ENCODE peak calls at places on chromosomes 7 and 10, in six cellular contexts. O is uterus, Z is Peyer's patch, U is left lung, L is HCT116, R is colonic mucosa. D is an unnamed sample. For H3K27me3, the result is how much of the 10 kb centered on the place peaks cover.

GRCh38 chr10:110496553-110497437 is 912 bp upstream of the DUSP5 start:
- DNase-seq in O (no peak), Z (no peak), U (no peak), L (no peak), R (no peak), D (no peak)

GRCh38 chr10:102549549-102549948 is 45.8 kb downstream of the SUFU start:
- DNase-seq in O (no peak), Z (peak), U (no peak), L (no peak), R (no peak), D (no peak)

GRCh38 chr10:35232509-35232908 is 103.8 kb upstream of the CCNY start:
- DNase-seq in O (no peak), Z (no peak), U (no peak), L (no peak), R (no peak), D (no peak)

GRCh38 chr10:59962755-59963154 is 56.4 kb upstream of the CCDC6 start:
- DNase-seq in O (no peak), Z (no peak), U (no peak), L (no peak), R (no peak), D (no peak)

GRCh38 chr10:131748831-131749766 is 151.7 kb upstream of the PPP2R2D start:
- DNase-seq in O (no peak), Z (no peak), U (no peak), L (no peak), R (peak), D (no peak)

GRCh38 chr7:4271716-4272015 is 410.4 kb upstream of the FOXK1 start:
- DNase-seq in O (no peak), Z (no peak), U (no peak), L (no peak), R (no peak), D (no peak)

GRCh38 chr7:4169505-4169904 is 512.6 kb upstream of the FOXK1 start:
- DNase-seq in O (no peak), Z (peak), U (peak), L (peak), R (no peak), D (no peak)

GRCh38 chr7:65509368-65510186 is 135.9 kb downstream of the ZNF92 start:
- DNase-seq in O (no peak), Z (peak), U (peak), L (no peak), R (no peak), D (no peak)

GRCh38 chr10:58220769-58221448 is 46.8 kb downstream of the IPMK start:
- DNase-seq in O (no peak), Z (no peak), U (no peak), L (no peak), R (no peak), D (no peak)

GRCh38 chr10:3995302-3996210 is 210.5 kb upstream of the KLF6 start:
- DNase-seq in O (peak), Z (no peak), U (no peak), L (no peak), R (no peak), D (no peak)

GRCh38 chr7:132708501-132708900 is 132.2 kb upstream of the PLXNA4 start:
- DNase-seq in O (no peak), Z (no peak), U (no peak), L (no peak), R (no peak), D (no peak)

GRCh38 chr10:128498378-128498730 is 372.1 kb upstream of the MKI67 start:
- DNase-seq in O (no peak), Z (no peak), U (no peak), L (no peak), R (no peak), D (no peak)

GRCh38 chr10:124044143-124044862 is 49.1 kb downstream of the CHST15 start:
- DNase-seq in O (no peak), Z (no peak), U (no peak), L (no peak), R (no peak), D (no peak)

GRCh38 chr10:128062837-128063563 is 63.2 kb downstream of the MKI67 start:
- DNase-seq in O (no peak), Z (peak), U (no peak), L (no peak), R (no peak), D (peak)

GRCh38 chr7:84492565-84493034 is 298.0 kb upstream of the SEMA3A start:
- DNase-seq in O (no peak), Z (no peak), U (no peak), L (no peak), R (no peak), D (no peak)

GRCh38 chr10:124447741-124448466 is 1.9 kb downstream of the NKX1-2 start:
- DNase-seq in O (no peak), Z (peak), U (no peak), L (no peak), R (no peak), D (no peak)

GRCh38 chr10:132991706-132992432 is 49.5 kb upstream of the CFAP46 start:
- DNase-seq in O (no peak), Z (no peak), U (peak), L (no peak), R (no peak), D (no peak)

DNA sequence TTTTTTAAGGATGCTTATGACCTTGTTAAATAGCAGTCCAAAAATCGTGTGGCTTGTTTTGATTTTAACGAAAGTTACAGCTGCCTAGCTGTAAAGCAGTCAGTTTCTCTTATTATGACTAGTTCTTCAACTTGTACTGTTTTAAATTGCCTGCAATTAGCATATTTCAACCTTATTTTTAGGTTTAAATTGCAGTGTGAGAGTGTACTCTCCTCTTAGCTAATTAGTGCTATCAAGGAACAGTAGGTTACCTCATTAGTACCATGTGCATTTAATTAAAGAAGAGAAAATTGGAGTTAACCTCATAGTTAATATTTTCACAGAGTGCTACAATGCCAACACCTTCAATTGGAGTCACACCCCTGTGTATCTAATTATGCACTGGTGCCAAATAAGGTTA is 154.5 kb downstream of the FOXP2 start:
- DNase-seq in O (no peak), Z (no peak), U (no peak), L (no peak), R (no peak), D (no peak)
- H3K27me3 ChIP-seq in O (under half), Z (under half), U (under half), L (under half), R (under half), D (under half)

DNA sequence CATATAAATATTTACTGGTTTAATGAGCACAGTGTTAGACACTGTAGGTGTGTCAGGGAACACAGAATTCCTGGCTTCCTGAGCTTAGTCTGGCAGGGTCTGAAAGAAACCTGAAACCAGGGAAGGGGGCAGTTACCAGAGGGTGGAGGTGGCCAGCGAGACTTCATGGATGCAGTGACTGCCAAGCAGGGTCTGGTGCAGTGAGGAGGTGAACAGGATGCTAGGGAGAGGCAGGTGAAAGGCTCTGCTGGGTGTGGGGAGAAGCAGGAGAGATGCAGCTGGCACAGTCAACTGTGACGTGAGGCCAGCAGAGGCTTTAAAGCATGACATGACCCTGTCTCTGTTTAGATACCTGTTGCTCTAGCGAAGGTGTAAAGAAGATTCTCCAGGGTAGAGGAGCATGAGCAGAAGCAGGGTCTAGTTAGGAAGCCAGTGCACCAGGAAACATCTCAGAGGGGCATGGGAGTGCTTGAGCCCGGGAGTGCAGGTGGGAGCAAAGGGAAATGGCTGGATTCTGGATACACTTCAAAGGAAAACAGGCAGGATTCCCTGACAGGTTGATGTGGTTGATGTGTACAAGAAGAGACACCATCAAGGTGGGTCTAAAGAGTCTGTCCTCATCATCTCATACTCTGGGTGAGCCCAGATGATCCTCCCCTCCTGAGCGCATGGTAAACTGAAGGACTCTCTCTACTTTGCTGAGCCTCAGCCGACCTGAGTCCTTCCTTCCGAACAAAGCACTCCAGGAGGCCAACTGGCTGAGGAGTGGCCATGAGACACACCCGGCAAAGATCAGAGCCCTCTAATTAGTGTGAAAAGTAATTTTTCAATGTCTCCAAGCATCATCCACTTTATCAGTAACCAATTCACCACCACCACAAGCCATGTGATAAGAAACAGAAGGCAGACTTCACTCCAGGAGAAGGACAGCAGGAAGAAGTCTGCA is 186.8 kb downstream of the COBL start:
- DNase-seq in O (no peak), Z (no peak), U (no peak), L (no peak), R (no peak), D (no peak)
- TF ChIP-seq CTCF in O (no peak), Z (no peak), U (no peak), L (no peak), R (no peak), D (no peak)

DNA sequence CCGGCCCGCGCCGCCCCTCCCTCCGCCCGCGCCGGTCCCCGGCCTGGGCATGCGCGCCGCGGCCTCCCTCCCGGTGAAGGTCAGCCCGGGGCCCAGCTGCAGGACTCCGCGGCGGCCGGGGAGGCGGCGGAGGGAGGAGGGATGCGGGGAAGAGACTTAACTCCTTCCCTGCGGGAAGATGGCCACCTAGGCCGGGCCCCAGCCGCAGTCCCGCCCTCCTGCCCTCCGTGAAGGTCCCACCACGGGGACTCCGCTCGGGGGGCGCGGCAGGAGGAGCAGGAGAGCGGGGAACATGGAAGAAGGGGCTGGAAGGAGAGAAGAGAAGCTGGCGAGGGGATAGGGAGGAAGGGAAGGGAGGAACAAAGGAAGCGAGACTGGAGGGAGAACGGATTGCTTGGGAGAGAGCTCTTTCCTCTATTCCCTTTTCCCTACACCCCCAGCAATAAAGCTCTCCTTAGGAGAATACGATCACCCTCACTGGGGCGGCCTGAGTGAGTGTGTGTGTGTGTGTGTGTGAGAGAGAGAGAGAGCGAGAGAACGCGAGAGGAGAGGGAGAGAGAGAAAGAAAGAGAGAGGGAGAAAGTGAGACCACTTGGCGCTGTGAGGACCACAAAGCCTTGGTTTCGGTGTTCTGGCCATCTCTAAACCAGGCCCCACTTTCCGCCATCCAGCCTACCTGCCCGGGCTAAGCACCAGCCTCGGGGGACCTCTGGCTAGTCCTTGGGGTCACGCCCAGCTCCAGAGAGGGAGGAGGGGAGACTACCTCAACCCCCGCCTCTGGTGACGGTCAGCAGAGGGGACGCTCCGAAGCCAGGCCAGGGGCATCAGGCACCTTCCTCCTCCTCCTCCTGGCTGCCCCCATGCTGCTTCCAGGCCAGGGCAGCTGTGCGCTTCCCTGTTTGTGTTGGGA is 3.7 kb upstream of the SMARCD3 start:
- DNase-seq in O (peak), Z (no peak), U (peak), L (no peak), R (peak), D (no peak)
- H3K27me3 ChIP-seq in O (under half), Z (under half), U (under half), L (under half), R (under half), D (under half)

DNA sequence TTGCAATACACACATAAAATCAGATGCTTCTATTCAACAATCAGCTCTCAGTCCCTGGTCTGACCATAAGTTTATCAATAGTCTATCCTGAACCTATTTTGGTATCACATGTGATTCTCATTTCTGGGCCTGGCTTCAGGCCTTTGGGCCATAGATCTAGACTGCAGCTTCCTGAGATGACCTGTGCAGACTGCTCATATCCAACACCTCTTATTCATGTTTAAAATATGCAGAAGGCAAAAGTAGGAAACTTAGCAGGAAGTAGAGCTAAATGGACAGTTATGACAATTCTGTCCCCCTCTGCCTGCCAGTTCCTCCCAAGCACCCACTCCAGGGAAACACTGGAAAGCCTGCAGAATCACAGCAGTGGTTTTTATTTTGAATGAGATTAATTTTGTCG is 53.3 kb downstream of the C7orf25 start:
- DNase-seq in O (no peak), Z (no peak), U (no peak), L (no peak), R (no peak), D (no peak)
- TF ChIP-seq CTCF in O (no peak), Z (no peak), U (no peak), L (no peak), R (no peak), D (no peak)

GRCh38 chr7:1513657-1514095 is 9.5 kb upstream of the INTS1 start:
- DNase-seq in O (peak), Z (no peak), U (peak), L (no peak), R (no peak), D (no peak)

GRCh38 chr7:1512781-1513656 is 8.8 kb upstream of the INTS1 start:
- DNase-seq in O (peak), Z (peak), U (peak), L (peak), R (no peak), D (peak)

GRCh38 chr7:1516586-1517251 is 12.5 kb upstream of the INTS1 start:
- DNase-seq in O (no peak), Z (no peak), U (peak), L (no peak), R (no peak), D (no peak)

GRCh38 chr7:1514407-1514806 is 10.2 kb upstream of the INTS1 start:
- DNase-seq in O (no peak), Z (no peak), U (peak), L (no peak), R (no peak), D (no peak)

DNA sequence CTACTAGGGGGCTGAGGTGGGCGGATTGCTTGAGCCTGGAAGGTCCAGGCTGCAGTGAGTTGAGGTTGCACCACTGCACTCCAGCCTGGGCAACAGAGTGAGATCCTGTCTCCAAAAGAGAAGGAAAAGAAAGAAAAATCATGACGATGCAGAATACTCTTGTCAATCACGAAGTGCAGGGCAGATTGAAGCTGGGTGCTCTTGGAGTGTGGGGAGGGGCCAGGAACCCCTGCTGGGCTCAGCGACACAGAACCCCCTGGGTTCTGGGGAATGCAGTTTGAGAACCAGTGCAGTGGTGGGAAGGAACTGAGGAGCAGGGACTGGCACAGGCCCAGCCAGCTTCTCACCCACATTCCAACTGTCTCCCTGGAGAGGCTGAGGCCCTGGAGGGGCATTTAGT is 10.8 kb upstream of the INTS1 start:
- DNase-seq in O (no peak), Z (no peak), U (no peak), L (no peak), R (no peak), D (no peak)
- H3K27me3 ChIP-seq in O (under half), Z (under half), U (under half), L (under half), R (under half), D (under half)

DNA sequence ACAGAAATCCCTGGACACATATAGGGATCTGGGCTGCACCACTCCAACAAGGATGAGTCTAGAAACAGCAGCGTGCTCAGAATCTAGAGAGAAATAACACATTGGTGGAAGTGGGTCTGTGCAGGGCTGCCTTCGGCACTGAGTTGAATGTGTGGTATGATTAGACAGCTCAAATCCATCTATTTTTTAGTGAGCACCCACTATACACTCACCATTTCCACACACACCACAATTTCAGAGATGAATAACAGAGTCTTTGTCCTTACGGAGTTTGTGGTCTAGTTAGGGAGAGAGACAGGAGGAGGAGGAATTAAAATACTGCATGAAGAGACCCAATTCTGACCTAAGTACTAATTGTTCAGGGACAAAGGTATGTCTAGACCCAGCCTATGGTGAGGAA is 44.2 kb downstream of the JAZF1 start:
- DNase-seq in O (no peak), Z (no peak), U (no peak), L (no peak), R (no peak), D (no peak)
- TF ChIP-seq CTCF in O (no peak), Z (no peak), U (no peak), L (no peak), R (no peak), D (no peak)

GRCh38 chr7:129781856-129782256 is 170.3 kb downstream of the NRF1 start:
- DNase-seq in O (no peak), Z (no peak), U (no peak), L (no peak), R (no peak), D (no peak)
- H3K27me3 ChIP-seq in O (under half), Z (half or more), U (half or more), L (under half), R (half or more), D (half or more)

GRCh38 chr7:123060446-123060845 is 64.9 kb upstream of the TAS2R16 start:
- DNase-seq in O (no peak), Z (no peak), U (no peak), L (no peak), R (no peak), D (no peak)

GRCh38 chr7:123051916-123052315 is 56.4 kb upstream of the TAS2R16 start:
- DNase-seq in O (no peak), Z (no peak), U (no peak), L (no peak), R (no peak), D (no peak)

GRCh38 chr7:123057926-123058325 is 62.4 kb upstream of the TAS2R16 start:
- DNase-seq in O (no peak), Z (no peak), U (no peak), L (no peak), R (no peak), D (no peak)

GRCh38 chr7:123054357-123055133 is 59.0 kb upstream of the TAS2R16 start:
- DNase-seq in O (no peak), Z (no peak), U (no peak), L (peak), R (no peak), D (no peak)
- TF ChIP-seq CTCF in O (no peak), Z (no peak), U (no peak), L (peak), R (no peak), D (no peak)

D was measured in CD4-positive, alpha-beta T cell.